ENCODE peak calls at places on chromosome 1, in ten cellular contexts. One of them, this sample, is unnamed.

GRCh38 chr1:179143332-179143731 is 61.5 kb downstream of the TOR3A start:
- DNase-seq in stimulated activated effector memory CD8-positive, alpha-beta T cell treated with anti-CD3 and anti-CD28 coated beads, Interleukin-12 subunit alpha, Interleukin-12 subunit beta, amount 100 ng/mL, for 72 hours: no peak
- DNase-seq in left cardiac atrium: no peak
- DNase-seq in stimulated activated CD4-positive, alpha-beta T cell treated with anti-CD3 and anti-CD28 coated beads, Interleukin-4, amount 100 ng/mL, for 1 hour: no peak
- DNase-seq in HEK293T: no peak
- DNase-seq in naive thymus-derived CD4-positive, alpha-beta T cell: peak; percentile 51
- DNase-seq in posterior cingulate gyrus: no peak
- DNase-seq in T-helper 1 cell: no peak
- DNase-seq in GM04504: peak; percentile 87
- DNase-seq in astrocyte of the spinal cord: peak; percentile 97
- DNase-seq in this sample: no peak

GRCh38 chr1:237287876-237288517 is 246.0 kb downstream of the RYR2 start:
- DNase-seq in stimulated activated effector memory CD8-positive, alpha-beta T cell treated with anti-CD3 and anti-CD28 coated beads, Interleukin-12 subunit alpha, Interleukin-12 subunit beta, amount 100 ng/mL, for 72 hours: no peak
- DNase-seq in left cardiac atrium: peak; percentile 38
- DNase-seq in stimulated activated CD4-positive, alpha-beta T cell treated with anti-CD3 and anti-CD28 coated beads, Interleukin-4, amount 100 ng/mL, for 1 hour: no peak
- DNase-seq in HEK293T: no peak
- DNase-seq in naive thymus-derived CD4-positive, alpha-beta T cell: no peak
- DNase-seq in posterior cingulate gyrus: no peak
- DNase-seq in T-helper 1 cell: no peak
- DNase-seq in GM04504: no peak
- DNase-seq in astrocyte of the spinal cord: no peak
- DNase-seq in this sample: no peak

GRCh38 chr1:117093870-117094621 is 27.5 kb downstream of the TRIM45 start:
- DNase-seq in stimulated activated effector memory CD8-positive, alpha-beta T cell treated with anti-CD3 and anti-CD28 coated beads, Interleukin-12 subunit alpha, Interleukin-12 subunit beta, amount 100 ng/mL, for 72 hours: no peak
- DNase-seq in left cardiac atrium: no peak
- DNase-seq in stimulated activated CD4-positive, alpha-beta T cell treated with anti-CD3 and anti-CD28 coated beads, Interleukin-4, amount 100 ng/mL, for 1 hour: no peak
- DNase-seq in HEK293T: peak; percentile 20
- DNase-seq in naive thymus-derived CD4-positive, alpha-beta T cell: peak; percentile 14
- DNase-seq in posterior cingulate gyrus: no peak
- DNase-seq in T-helper 1 cell: no peak
- DNase-seq in GM04504: no peak
- DNase-seq in astrocyte of the spinal cord: peak; percentile 94
- DNase-seq in this sample: no peak

GRCh38 chr1:9691108-9691445 is 39.5 kb downstream of the PIK3CD start:
- DNase-seq in stimulated activated effector memory CD8-positive, alpha-beta T cell treated with anti-CD3 and anti-CD28 coated beads, Interleukin-12 subunit alpha, Interleukin-12 subunit beta, amount 100 ng/mL, for 72 hours: no peak
- DNase-seq in left cardiac atrium: no peak
- DNase-seq in stimulated activated CD4-positive, alpha-beta T cell treated with anti-CD3 and anti-CD28 coated beads, Interleukin-4, amount 100 ng/mL, for 1 hour: no peak
- DNase-seq in HEK293T: no peak
- DNase-seq in naive thymus-derived CD4-positive, alpha-beta T cell: no peak
- DNase-seq in posterior cingulate gyrus: no peak
- DNase-seq in T-helper 1 cell: no peak
- DNase-seq in GM04504: no peak
- DNase-seq in astrocyte of the spinal cord: peak; percentile 75
- DNase-seq in this sample: no peak

GRCh38 chr1:98046031-98046641 is 125.3 kb upstream of the DPYD start:
- DNase-seq in stimulated activated effector memory CD8-positive, alpha-beta T cell treated with anti-CD3 and anti-CD28 coated beads, Interleukin-12 subunit alpha, Interleukin-12 subunit beta, amount 100 ng/mL, for 72 hours: peak; percentile 55
- DNase-seq in left cardiac atrium: no peak
- DNase-seq in stimulated activated CD4-positive, alpha-beta T cell treated with anti-CD3 and anti-CD28 coated beads, Interleukin-4, amount 100 ng/mL, for 1 hour: no peak
- DNase-seq in HEK293T: no peak
- DNase-seq in naive thymus-derived CD4-positive, alpha-beta T cell: no peak
- DNase-seq in posterior cingulate gyrus: peak; percentile 16
- DNase-seq in T-helper 1 cell: no peak
- DNase-seq in GM04504: peak; percentile 22
- DNase-seq in astrocyte of the spinal cord: peak; percentile 70
- DNase-seq in this sample: no peak

GRCh38 chr1:15283500-15283899 is 36.5 kb downstream of the FHAD1 start:
- DNase-seq in stimulated activated effector memory CD8-positive, alpha-beta T cell treated with anti-CD3 and anti-CD28 coated beads, Interleukin-12 subunit alpha, Interleukin-12 subunit beta, amount 100 ng/mL, for 72 hours: no peak
- DNase-seq in left cardiac atrium: no peak
- DNase-seq in stimulated activated CD4-positive, alpha-beta T cell treated with anti-CD3 and anti-CD28 coated beads, Interleukin-4, amount 100 ng/mL, for 1 hour: no peak
- DNase-seq in HEK293T: peak; percentile 33
- DNase-seq in naive thymus-derived CD4-positive, alpha-beta T cell: no peak
- DNase-seq in posterior cingulate gyrus: no peak
- DNase-seq in T-helper 1 cell: no peak
- DNase-seq in GM04504: no peak
- DNase-seq in astrocyte of the spinal cord: no peak
- DNase-seq in this sample: no peak

GRCh38 chr1:112712701-112713128 is 2.4 kb downstream of the PPM1J start:
- DNase-seq in stimulated activated effector memory CD8-positive, alpha-beta T cell treated with anti-CD3 and anti-CD28 coated beads, Interleukin-12 subunit alpha, Interleukin-12 subunit beta, amount 100 ng/mL, for 72 hours: no peak
- DNase-seq in left cardiac atrium: no peak
- DNase-seq in stimulated activated CD4-positive, alpha-beta T cell treated with anti-CD3 and anti-CD28 coated beads, Interleukin-4, amount 100 ng/mL, for 1 hour: no peak
- DNase-seq in HEK293T: no peak
- DNase-seq in naive thymus-derived CD4-positive, alpha-beta T cell: no peak
- DNase-seq in posterior cingulate gyrus: no peak
- DNase-seq in T-helper 1 cell: no peak
- DNase-seq in GM04504: no peak
- DNase-seq in astrocyte of the spinal cord: no peak
- DNase-seq in this sample: no peak

GRCh38 chr1:65066379-65066765 is 81.6 kb upstream of the AK4 start:
- DNase-seq in stimulated activated effector memory CD8-positive, alpha-beta T cell treated with anti-CD3 and anti-CD28 coated beads, Interleukin-12 subunit alpha, Interleukin-12 subunit beta, amount 100 ng/mL, for 72 hours: no peak
- DNase-seq in left cardiac atrium: no peak
- DNase-seq in stimulated activated CD4-positive, alpha-beta T cell treated with anti-CD3 and anti-CD28 coated beads, Interleukin-4, amount 100 ng/mL, for 1 hour: no peak
- DNase-seq in HEK293T: no peak
- DNase-seq in naive thymus-derived CD4-positive, alpha-beta T cell: no peak
- DNase-seq in posterior cingulate gyrus: no peak
- DNase-seq in T-helper 1 cell: no peak
- DNase-seq in GM04504: no peak
- DNase-seq in astrocyte of the spinal cord: no peak
- DNase-seq in this sample: no peak

GRCh38 chr1:171877711-171878110 is 36.4 kb downstream of the DNM3 start:
- DNase-seq in stimulated activated effector memory CD8-positive, alpha-beta T cell treated with anti-CD3 and anti-CD28 coated beads, Interleukin-12 subunit alpha, Interleukin-12 subunit beta, amount 100 ng/mL, for 72 hours: no peak
- DNase-seq in left cardiac atrium: no peak
- DNase-seq in stimulated activated CD4-positive, alpha-beta T cell treated with anti-CD3 and anti-CD28 coated beads, Interleukin-4, amount 100 ng/mL, for 1 hour: no peak
- DNase-seq in HEK293T: no peak
- DNase-seq in naive thymus-derived CD4-positive, alpha-beta T cell: no peak
- DNase-seq in posterior cingulate gyrus: no peak
- DNase-seq in T-helper 1 cell: no peak
- DNase-seq in GM04504: no peak
- DNase-seq in astrocyte of the spinal cord: no peak
- DNase-seq in this sample: no peak

GRCh38 chr1:6008696-6009095 is 16.5 kb upstream of the NPHP4 start:
- DNase-seq in stimulated activated effector memory CD8-positive, alpha-beta T cell treated with anti-CD3 and anti-CD28 coated beads, Interleukin-12 subunit alpha, Interleukin-12 subunit beta, amount 100 ng/mL, for 72 hours: no peak
- DNase-seq in left cardiac atrium: no peak
- DNase-seq in stimulated activated CD4-positive, alpha-beta T cell treated with anti-CD3 and anti-CD28 coated beads, Interleukin-4, amount 100 ng/mL, for 1 hour: no peak
- DNase-seq in HEK293T: no peak
- DNase-seq in naive thymus-derived CD4-positive, alpha-beta T cell: no peak
- DNase-seq in posterior cingulate gyrus: no peak
- DNase-seq in T-helper 1 cell: no peak
- DNase-seq in GM04504: no peak
- DNase-seq in astrocyte of the spinal cord: no peak
- DNase-seq in this sample: no peak

This sample was measured in Caco-2.